ENCODE peak calls at places on chromosomes 4 and X, in eight cellular contexts. M is endothelial cell of umbilical vein, B is GM23338, N is fibroblast of lung, F is PC-3, C is neural progenitor cell, D is GM12878, V is mammary epithelial cell. A is an unnamed sample.

GRCh38 chrX:18353931-18354368 is 538 bp downstream of the SCML2 start:
- DNase-seq in M (no peak), B (peak), N (no peak), F (peak), C (peak), D (no peak), V (no peak), A (peak)

GRCh38 chr4:147633113-147633512 is 15.9 kb downstream of the TMEM184C start:
- DNase-seq in M (no peak), B (no peak), N (peak), F (no peak), C (no peak), D (no peak), V (no peak), A (no peak)

GRCh38 chr4:186781032-186781917 is 57.6 kb upstream of the FAT1 start:
- DNase-seq in M (peak), B (no peak), N (peak), F (peak), C (no peak), D (no peak), V (peak), A (peak)

GRCh38 chrX:34546366-34546765 is 110.7 kb downstream of the TMEM47 start:
- DNase-seq in M (no peak), B (no peak), N (no peak), F (no peak), C (no peak), D (no peak), V (peak), A (no peak)

GRCh38 chr4:948101-948935 is 16.1 kb downstream of the TMEM175 start:
- DNase-seq in M (no peak), B (no peak), N (no peak), F (no peak), C (no peak), D (no peak), V (no peak), A (peak)

GRCh38 chrX:129653181-129653984 is 1.4 kb downstream of the APLN start:
- DNase-seq in M (no peak), B (no peak), N (no peak), F (no peak), C (no peak), D (no peak), V (no peak), A (no peak)

GRCh38 chr4:17029964-17030363 is 131.5 kb upstream of the LDB2 start:
- DNase-seq in M (no peak), B (no peak), N (no peak), F (no peak), C (no peak), D (no peak), V (no peak), A (no peak)

GRCh38 chr4:128242601-128243000 is 45.0 kb downstream of the PGRMC2 start:
- DNase-seq in M (no peak), B (no peak), N (no peak), F (no peak), C (no peak), D (no peak), V (no peak), A (no peak)

GRCh38 chrX:66635360-66635759 is 3.5 kb downstream of the EDA2R start:
- DNase-seq in M (peak), B (no peak), N (peak), F (no peak), C (no peak), D (no peak), V (peak), A (peak)

GRCh38 chrX:153766098-153766817 is 2.2 kb downstream of the PLXNB3 start:
- DNase-seq in M (peak), B (no peak), N (peak), F (peak), C (peak), D (no peak), V (peak), A (peak)

GRCh38 chrX:19705196-19705769 is 182.1 kb downstream of the SH3KBP1 start:
- DNase-seq in M (peak), B (no peak), N (peak), F (no peak), C (no peak), D (no peak), V (no peak), A (no peak)

GRCh38 chr4:157012781-157013180 is 41.2 kb upstream of the PDGFC start:
- DNase-seq in M (no peak), B (no peak), N (peak), F (peak), C (no peak), D (no peak), V (peak), A (peak)

GRCh38 chr4:153198739-153199138 is 5.5 kb upstream of the TRIM2 start:
- DNase-seq in M (no peak), B (no peak), N (no peak), F (no peak), C (no peak), D (no peak), V (no peak), A (no peak)

GRCh38 chr4:135371137-135371536 is 1169.5 kb upstream of the PABPC4L start:
- DNase-seq in M (no peak), B (peak), N (no peak), F (no peak), C (no peak), D (no peak), V (no peak), A (no peak)

GRCh38 chrX:118536687-118537461 is 41.3 kb downstream of the DOCK11 start:
- DNase-seq in M (peak), B (peak), N (peak), F (peak), C (peak), D (peak), V (no peak), A (no peak)

GRCh38 chr4:94304365-94304971 is 38.2 kb downstream of the HPGDS start:
- DNase-seq in M (peak), B (peak), N (peak), F (peak), C (peak), D (no peak), V (peak), A (peak)

GRCh38 chr4:162969194-162969593 is 197.5 kb downstream of the NAF1 start:
- DNase-seq in M (no peak), B (no peak), N (no peak), F (no peak), C (no peak), D (no peak), V (no peak), A (no peak)

GRCh38 chr4:176780995-176781738 is 11.6 kb downstream of the VEGFC start:
- DNase-seq in M (peak), B (no peak), N (peak), F (peak), C (no peak), D (no peak), V (peak), A (no peak)

GRCh38 chr4:177367336-177367735 is 57.7 kb downstream of the NEIL3 start:
- DNase-seq in M (no peak), B (peak), N (peak), F (peak), C (peak), D (no peak), V (peak), A (no peak)

GRCh38 chr4:92615049-92615448 is 311.3 kb downstream of the GRID2 start:
- DNase-seq in M (no peak), B (peak), N (no peak), F (no peak), C (peak), D (no peak), V (no peak), A (no peak)

GRCh38 chrX:25156323-25156722 is 140.6 kb upstream of the ARX start:
- DNase-seq in M (no peak), B (no peak), N (peak), F (peak), C (no peak), D (no peak), V (no peak), A (peak)

GRCh38 chrX:11105080-11105479 is 6.1 kb upstream of the HCCS start:
- DNase-seq in M (peak), B (no peak), N (peak), F (peak), C (no peak), D (no peak), V (peak), A (no peak)

GRCh38 chrX:19007868-19008267 is 24.0 kb upstream of the PHKA2 start:
- DNase-seq in M (no peak), B (no peak), N (no peak), F (no peak), C (no peak), D (no peak), V (no peak), A (no peak)

GRCh38 chr4:8760561-8760960 is 111.1 kb downstream of the HMX1 start:
- DNase-seq in M (no peak), B (no peak), N (no peak), F (no peak), C (no peak), D (no peak), V (no peak), A (no peak)

GRCh38 chr4:78691971-78692814 is 84.0 kb upstream of the BMP2K start:
- DNase-seq in M (no peak), B (no peak), N (no peak), F (no peak), C (no peak), D (no peak), V (no peak), A (peak)

GRCh38 chrX:19893722-19894121 is 6.3 kb upstream of the SH3KBP1 start:
- DNase-seq in M (no peak), B (no peak), N (peak), F (peak), C (no peak), D (no peak), V (no peak), A (no peak)

GRCh38 chr4:68630371-68630770 is 40.1 kb downstream of the UGT2B15 start:
- DNase-seq in M (no peak), B (no peak), N (no peak), F (peak), C (no peak), D (no peak), V (no peak), A (no peak)

GRCh38 chr4:121800961-121801714 is at the start of gene EXOSC9:
- DNase-seq in M (peak), B (peak), N (peak), F (peak), C (peak), D (peak), V (peak), A (peak)

GRCh38 chr4:104912518-104912917 is 234.2 kb upstream of the TET2 start:
- DNase-seq in M (no peak), B (no peak), N (no peak), F (no peak), C (no peak), D (no peak), V (peak), A (no peak)

GRCh38 chr4:71389149-71389840 is 50.5 kb downstream of the SLC4A4 start:
- DNase-seq in M (no peak), B (no peak), N (peak), F (peak), C (no peak), D (no peak), V (no peak), A (peak)

GRCh38 chrX:74656079-74656745 is 41.8 kb upstream of the RLIM start:
- DNase-seq in M (no peak), B (peak), N (peak), F (no peak), C (no peak), D (no peak), V (no peak), A (no peak)

GRCh38 chr4:67151376-67152343 is 393.6 kb downstream of the CENPC start:
- DNase-seq in M (no peak), B (no peak), N (no peak), F (no peak), C (no peak), D (no peak), V (no peak), A (no peak)

GRCh38 chr4:41199788-41200187 is 14.6 kb downstream of the APBB2 start:
- DNase-seq in M (peak), B (no peak), N (no peak), F (no peak), C (no peak), D (no peak), V (no peak), A (no peak)

GRCh38 chr4:41202356-41202755 is 12.0 kb downstream of the APBB2 start:
- DNase-seq in M (peak), B (no peak), N (no peak), F (no peak), C (no peak), D (no peak), V (no peak), A (no peak)

GRCh38 chr4:41196633-41197332 is 17.6 kb downstream of the APBB2 start:
- DNase-seq in M (no peak), B (no peak), N (peak), F (no peak), C (no peak), D (no peak), V (no peak), A (no peak)

GRCh38 chr4:41200486-41201017 is 13.8 kb downstream of the APBB2 start:
- DNase-seq in M (peak), B (no peak), N (no peak), F (no peak), C (no peak), D (no peak), V (no peak), A (no peak)

GRCh38 chr4:41197495-41197894 is 16.8 kb downstream of the APBB2 start:
- DNase-seq in M (no peak), B (no peak), N (no peak), F (no peak), C (no peak), D (no peak), V (no peak), A (no peak)
- H3K4me2 ChIP-seq in M (no peak), B (no peak), N (no peak), F (no peak), C (no peak), D (no peak), V (no peak), A (no peak)

GRCh38 chr4:87973283-87974169 is 2.0 kb upstream of the SPP1 start:
- DNase-seq in M (peak), B (peak), N (peak), F (peak), C (peak), D (no peak), V (peak), A (peak)

GRCh38 chr4:87977521-87978278 is 2.2 kb downstream of the SPP1 start:
- DNase-seq in M (no peak), B (no peak), N (no peak), F (no peak), C (no peak), D (no peak), V (no peak), A (no peak)

GRCh38 chr4:87978656-87979055 is 3.1 kb downstream of the SPP1 start:
- DNase-seq in M (no peak), B (no peak), N (peak), F (no peak), C (no peak), D (no peak), V (peak), A (no peak)

GRCh38 chr4:87974856-87975462 is 555 bp upstream of the SPP1 start:
- DNase-seq in M (no peak), B (peak), N (peak), F (peak), C (no peak), D (no peak), V (peak), A (no peak)

DNA sequence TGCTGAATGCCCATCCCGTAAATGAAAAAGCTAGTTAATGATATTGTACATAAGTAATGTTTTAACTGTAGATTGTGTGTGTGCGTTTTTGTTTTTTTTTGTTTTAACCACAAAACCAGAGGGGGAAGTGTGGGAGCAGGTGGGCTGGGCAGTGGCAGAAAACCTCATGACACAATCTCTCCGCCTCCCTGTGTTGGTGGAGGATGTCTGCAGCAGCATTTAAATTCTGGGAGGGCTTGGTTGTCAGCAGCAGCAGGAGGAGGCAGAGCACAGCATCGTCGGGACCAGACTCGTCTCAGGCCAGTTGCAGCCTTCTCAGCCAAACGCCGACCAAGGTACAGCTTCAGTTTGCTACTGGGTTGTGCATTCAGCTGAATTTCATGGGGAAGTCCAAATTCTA is at the start of gene SPP1:
- DNase-seq in M (no peak), B (peak), N (peak), F (no peak), C (peak), D (no peak), V (peak), A (peak)
- TF ChIP-seq EZH2 in M (no peak), B (no peak), N (no peak), F (no peak), C (no peak), D (no peak), V (no peak), A (no peak)

GRCh38 chr4:139622856-139623255 is 42.8 kb upstream of the MGST2 start:
- DNase-seq in M (no peak), B (no peak), N (no peak), F (no peak), C (peak), D (no peak), V (no peak), A (no peak)

GRCh38 chr4:139619644-139620043 is 46.0 kb upstream of the MGST2 start:
- DNase-seq in M (no peak), B (peak), N (peak), F (peak), C (peak), D (no peak), V (peak), A (peak)

DNA sequence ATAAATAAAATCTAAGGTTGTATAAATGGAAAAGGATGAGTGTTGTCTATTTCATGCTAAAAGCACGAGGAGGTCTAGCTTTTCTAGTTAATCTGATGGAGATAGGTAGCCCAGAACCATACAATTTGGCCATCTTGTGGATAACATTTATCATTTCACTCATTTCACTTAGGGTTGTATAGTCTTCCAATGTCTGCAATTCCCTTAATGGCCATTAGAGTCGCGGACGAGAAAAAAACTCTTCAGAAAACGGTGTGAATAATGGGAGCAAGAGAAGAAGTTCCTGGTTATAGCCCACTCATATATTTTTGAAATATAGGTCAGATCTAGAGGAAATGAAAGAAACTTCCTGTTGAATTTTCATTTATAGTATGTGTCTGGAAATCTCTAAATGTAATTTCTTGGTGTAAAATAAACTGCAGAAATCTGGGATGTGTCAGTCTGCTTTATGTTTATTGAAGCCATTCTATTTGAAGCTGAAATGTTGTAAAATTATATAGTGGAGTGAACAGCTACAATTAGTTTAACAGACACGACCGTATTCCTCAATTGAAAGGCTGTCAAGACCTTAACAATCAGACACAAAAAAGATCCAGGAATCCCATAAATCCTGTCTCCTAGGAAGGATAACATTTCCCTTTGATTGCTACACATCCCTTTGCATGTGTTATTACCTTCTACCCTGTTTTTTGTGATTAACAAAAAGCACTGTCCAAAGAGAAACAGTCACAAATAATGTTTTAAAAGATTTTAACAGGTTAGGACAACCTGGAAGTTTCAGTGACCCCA is 47.7 kb upstream of the MGST2 start:
- DNase-seq in M (peak), B (peak), N (no peak), F (peak), C (no peak), D (no peak), V (no peak), A (no peak)
- TF ChIP-seq CTCF in M (peak), B (peak), N (peak), F (peak), C (peak), D (peak), V (peak), A (peak)

GRCh38 chr4:76753814-76754213 is 144.1 kb downstream of the SOWAHB start:
- DNase-seq in M (peak), B (no peak), N (peak), F (peak), C (no peak), D (no peak), V (peak), A (peak)

GRCh38 chr4:76752911-76753494 is 144.9 kb downstream of the SOWAHB start:
- DNase-seq in M (peak), B (no peak), N (peak), F (peak), C (no peak), D (no peak), V (peak), A (peak)

GRCh38 chr4:76756416-76756815 is 141.5 kb downstream of the SOWAHB start:
- DNase-seq in M (no peak), B (no peak), N (no peak), F (no peak), C (no peak), D (no peak), V (no peak), A (no peak)

GRCh38 chr4:76755756-76756155 is 142.2 kb downstream of the SOWAHB start:
- DNase-seq in M (no peak), B (no peak), N (peak), F (no peak), C (no peak), D (no peak), V (no peak), A (no peak)

GRCh38 chr4:76754439-76754838 is 143.5 kb downstream of the SOWAHB start:
- DNase-seq in M (no peak), B (no peak), N (no peak), F (no peak), C (no peak), D (no peak), V (no peak), A (no peak)
- H3K4me2 ChIP-seq in M (peak), B (no peak), N (peak), F (peak), C (no peak), D (no peak), V (peak), A (no peak)

GRCh38 chr4:150080875-150081274 is 2.6 kb downstream of the DCLK2 start:
- DNase-seq in M (no peak), B (no peak), N (no peak), F (peak), C (no peak), D (no peak), V (no peak), A (no peak)

GRCh38 chr4:150078041-150078995 is at the start of gene DCLK2:
- DNase-seq in M (peak), B (peak), N (peak), F (peak), C (peak), D (no peak), V (peak), A (peak)

GRCh38 chr4:150080335-150080734 is 2.1 kb downstream of the DCLK2 start:
- DNase-seq in M (no peak), B (no peak), N (peak), F (no peak), C (no peak), D (no peak), V (no peak), A (no peak)

GRCh38 chr4:150082241-150082640 is 4.0 kb downstream of the DCLK2 start:
- DNase-seq in M (no peak), B (no peak), N (no peak), F (no peak), C (no peak), D (peak), V (no peak), A (no peak)

DNA sequence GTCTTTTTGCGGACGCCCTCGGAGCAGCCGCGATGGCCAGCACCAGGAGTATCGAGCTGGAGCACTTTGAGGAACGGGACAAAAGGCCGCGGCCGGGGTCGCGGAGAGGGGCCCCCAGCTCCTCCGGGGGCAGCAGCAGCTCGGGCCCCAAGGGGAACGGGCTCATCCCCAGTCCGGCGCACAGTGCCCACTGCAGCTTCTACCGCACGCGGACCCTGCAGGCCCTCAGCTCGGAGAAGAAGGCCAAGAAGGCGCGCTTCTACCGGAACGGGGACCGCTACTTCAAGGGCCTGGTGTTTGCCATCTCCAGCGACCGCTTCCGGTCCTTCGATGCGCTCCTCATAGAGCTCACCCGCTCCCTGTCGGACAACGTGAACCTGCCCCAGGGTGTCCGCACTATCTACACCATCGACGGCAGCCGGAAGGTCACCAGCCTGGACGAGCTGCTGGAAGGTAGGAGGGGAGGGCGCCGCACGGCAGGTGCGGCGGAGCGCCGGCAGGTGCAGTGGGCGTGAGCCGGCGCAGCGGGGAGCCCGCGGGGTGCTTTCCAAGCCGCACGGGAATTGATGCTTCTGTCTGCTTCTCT is 844 bp downstream of the DCLK2 start:
- DNase-seq in M (no peak), B (peak), N (peak), F (peak), C (peak), D (no peak), V (peak), A (peak)
- TF ChIP-seq EZH2 in M (no peak), B (peak), N (no peak), F (no peak), C (peak), D (no peak), V (no peak), A (no peak)